ENCODE peak calls at places on chromosome 1, in four cellular contexts. F is left lung, X is trophoblast cell, A is mammary epithelial cell. B is an unnamed sample.

GRCh38 chr1:98410082-98410481 is 251.4 kb upstream of the SNX7 start:
- DNase-seq in A (no peak), X (no peak), F (no peak), B (no peak)

GRCh38 chr1:157403203-157403602 is 149.1 kb downstream of the FCRL5 start:
- DNase-seq in F (no peak), A (peak; percentile 23), X (no peak), B (peak; percentile 18)

GRCh38 chr1:29324771-29325351 is 88.5 kb downstream of the PTPRU start:
- DNase-seq in A (no peak), X (no peak), F (no peak), B (peak; percentile 46)

GRCh38 chr1:9115656-9116205 is 13.2 kb downstream of the GPR157 start:
- DNase-seq in F (no peak), X (no peak), A (no peak), B (no peak)

GRCh38 chr1:94299627-94300552 is 62.5 kb upstream of the ARHGAP29 start:
- DNase-seq in F (no peak), A (peak; percentile 96), X (peak; percentile 81), B (peak; percentile 95)

GRCh38 chr1:245598524-245599310 is 443.9 kb downstream of the KIF26B start:
- DNase-seq in X (no peak), F (no peak), A (no peak), B (no peak)

GRCh38 chr1:36137776-36138175 is 11.5 kb downstream of the TRAPPC3 start:
- DNase-seq in A (no peak), X (no peak), F (no peak), B (no peak)

GRCh38 chr1:46442317-46443161 is 47.1 kb upstream of the DMBX1 start:
- DNase-seq in X (peak; percentile 83), A (peak; percentile 71), F (peak; percentile 66), B (peak; percentile 53)

GRCh38 chr1:247646867-247647266 is 32.7 kb downstream of the OR13G1 start:
- DNase-seq in X (no peak), F (no peak), A (no peak), B (no peak)

GRCh38 chr1:95286479-95286878 is 52.5 kb downstream of the RWDD3 start:
- DNase-seq in F (no peak), A (no peak), X (no peak), B (peak; percentile 7)

GRCh38 chr1:46183926-46184557 is 7.8 kb upstream of the P3R3URF start:
- DNase-seq in X (peak; percentile 10), F (no peak), A (no peak), B (no peak)

GRCh38 chr1:17065667-17066066 is 11.8 kb upstream of the SDHB start:
- DNase-seq in A (no peak), F (no peak), X (no peak), B (no peak)

GRCh38 chr1:48069662-48070432 is 72.7 kb upstream of the TRABD2B start:
- DNase-seq in X (no peak), F (no peak), A (no peak), B (no peak)

GRCh38 chr1:246566808-246567154 is 525 bp downstream of the CNST start:
- DNase-seq in X (no peak), F (no peak), A (no peak), B (no peak)

DNA sequence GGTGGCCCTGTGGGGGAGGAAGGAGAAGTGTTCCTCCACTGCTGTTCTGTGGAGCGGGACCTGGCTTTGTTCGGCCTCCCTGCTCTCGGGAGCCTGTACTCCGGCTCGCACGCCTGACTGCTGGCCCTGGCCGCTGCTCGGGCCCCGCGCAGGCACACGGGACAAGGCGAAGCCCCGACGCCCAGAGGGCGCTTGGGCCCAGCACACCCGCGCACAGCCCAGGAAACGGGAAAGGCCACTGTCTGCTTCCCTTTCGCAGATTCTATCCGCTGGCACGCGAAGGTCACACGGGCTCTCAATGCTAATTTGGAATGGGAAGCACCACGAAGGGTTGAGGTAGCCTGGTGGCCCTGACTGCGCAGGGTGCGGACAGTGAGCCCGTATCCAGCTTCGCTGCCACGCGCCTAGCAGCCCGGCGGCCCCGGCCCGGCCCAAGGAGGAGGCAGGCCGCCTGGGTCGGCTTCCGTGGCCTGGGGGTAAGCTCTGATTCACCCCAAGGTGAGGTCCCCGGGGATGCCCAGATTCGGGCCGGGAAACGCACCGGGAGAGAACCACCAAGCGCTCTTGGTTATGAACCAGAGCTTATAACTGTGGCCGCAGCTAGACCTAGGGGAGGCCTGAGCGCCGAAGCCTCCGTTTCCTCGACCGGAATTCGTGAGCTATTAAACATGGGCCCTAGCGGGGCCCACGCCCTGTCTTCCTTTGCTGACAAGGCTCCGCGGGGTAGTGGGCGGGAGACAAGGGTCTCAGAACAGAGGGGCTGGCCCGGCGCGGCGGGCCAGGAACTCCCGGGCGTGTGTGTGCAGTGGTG is 19.7 kb upstream of the TBX15 start:
- DNase-seq in F (no peak), X (no peak), A (no peak), B (no peak)
- H3K27me3 ChIP-seq in F (peaks cover 80% of the 10 kb centered on the region), X (peaks cover 38% of the 10 kb centered on the region), A (peaks cover 12% of the 10 kb centered on the region), B (peaks cover 95% of the 10 kb centered on the region)

GRCh38 chr1:119762953-119763352 is 5.8 kb downstream of the HMGCS2 start:
- DNase-seq in F (no peak), X (no peak), A (no peak), B (no peak)

GRCh38 chr1:119768778-119769177 is at the start of gene HMGCS2:
- DNase-seq in F (no peak), A (no peak), X (no peak), B (no peak)

GRCh38 chr1:119764220-119764619 is 4.5 kb downstream of the HMGCS2 start:
- DNase-seq in X (no peak), A (no peak), F (no peak), B (no peak)

GRCh38 chr1:119767486-119767885 is 1.2 kb downstream of the HMGCS2 start:
- DNase-seq in A (no peak), F (no peak), X (no peak), B (no peak)

DNA sequence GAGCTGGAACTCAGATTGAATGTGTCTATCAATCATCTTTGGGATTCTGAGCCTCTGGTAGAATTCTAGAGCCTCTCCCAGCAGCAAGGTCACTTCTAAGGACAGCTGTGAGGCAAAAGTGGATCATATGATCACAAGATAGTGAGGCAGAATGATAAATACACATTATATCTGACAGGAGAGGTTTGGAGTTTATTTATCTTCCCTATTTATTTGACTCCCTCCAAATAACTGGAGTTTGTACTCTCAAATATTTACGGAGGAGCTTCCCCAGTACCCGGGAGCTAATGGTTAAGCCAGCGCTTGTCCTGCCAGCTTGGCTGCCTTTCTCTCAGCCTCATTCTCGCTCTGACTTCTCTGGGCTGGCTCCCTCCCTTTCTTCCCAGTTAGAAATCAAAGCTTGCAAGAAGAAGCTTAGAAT is 2.3 kb downstream of the HMGCS2 start:
- DNase-seq in X (no peak), A (no peak), F (no peak), B (no peak)
- H3K27ac ChIP-seq in X (no peak overlapping the region), A (no peak overlapping the region), F (no peak overlapping the region), B (no peak overlapping the region)

DNA sequence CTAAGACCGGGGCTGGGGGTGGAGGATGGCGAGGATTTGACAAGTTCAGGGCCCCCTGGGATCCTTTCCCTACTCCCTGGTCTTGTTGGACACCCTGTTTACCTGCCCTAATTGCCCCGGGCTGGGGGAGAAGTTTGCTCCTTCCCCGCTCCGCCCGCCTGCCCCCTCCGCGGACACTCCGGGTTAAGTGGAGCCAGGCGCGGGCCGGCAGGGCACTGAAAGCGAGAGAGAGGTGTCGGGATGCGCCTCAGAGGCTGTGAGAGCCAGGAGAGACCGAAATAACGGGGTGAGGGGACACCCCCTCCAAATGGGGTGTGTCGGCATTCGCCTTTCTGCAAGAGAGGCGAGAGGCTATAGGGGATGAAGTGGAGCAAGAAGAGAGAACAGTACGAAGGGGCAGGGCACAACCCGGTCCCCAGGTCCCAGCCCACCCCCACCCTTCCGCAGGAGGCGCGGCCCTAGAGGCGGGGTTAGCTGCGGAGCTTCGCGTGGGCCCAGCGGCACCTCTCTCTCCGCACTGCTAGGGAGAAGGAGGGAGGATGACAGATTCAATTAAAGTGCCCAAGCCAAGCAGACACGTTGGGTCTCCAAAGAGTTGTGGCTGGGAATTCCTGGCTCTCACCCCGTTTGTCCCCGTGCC is 3.8 kb downstream of the EFNA3 start:
- DNase-seq in A (no peak), F (no peak), X (no peak), B (no peak)
- H3K4me1 ChIP-seq in A (peaks cover 71% of the 10 kb centered on the region), F (peaks cover 75% of the 10 kb centered on the region), X (peaks cover 41% of the 10 kb centered on the region), B (peaks cover 6% of the 10 kb centered on the region)

DNA sequence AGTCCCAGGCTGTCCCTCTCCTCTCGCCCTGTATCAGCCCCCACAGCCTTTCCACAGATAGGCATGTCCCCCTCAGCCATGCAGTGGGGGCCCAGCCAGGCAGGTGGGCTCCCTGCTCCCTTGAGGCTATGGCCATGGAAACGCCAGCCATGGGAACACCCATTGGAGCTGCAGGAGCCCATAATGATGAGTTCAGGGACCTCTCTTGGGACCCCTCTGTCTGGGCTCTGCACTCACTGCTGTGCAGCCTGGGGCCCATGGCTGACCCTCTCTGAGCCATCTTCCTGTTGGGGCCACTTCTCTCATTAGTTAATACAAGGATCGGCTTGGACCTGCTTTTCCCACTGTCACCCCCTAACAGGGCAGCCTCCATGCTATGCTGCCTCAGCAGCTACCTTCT is 33.2 kb downstream of the WNT3A start:
- DNase-seq in A (no peak), F (no peak), X (no peak), B (no peak)
- H3K27me3 ChIP-seq in A (peaks cover 15% of the 10 kb centered on the region), F (peaks cover 58% of the 10 kb centered on the region), X (peaks cover 24% of the 10 kb centered on the region), B (peaks cover 59% of the 10 kb centered on the region)

DNA sequence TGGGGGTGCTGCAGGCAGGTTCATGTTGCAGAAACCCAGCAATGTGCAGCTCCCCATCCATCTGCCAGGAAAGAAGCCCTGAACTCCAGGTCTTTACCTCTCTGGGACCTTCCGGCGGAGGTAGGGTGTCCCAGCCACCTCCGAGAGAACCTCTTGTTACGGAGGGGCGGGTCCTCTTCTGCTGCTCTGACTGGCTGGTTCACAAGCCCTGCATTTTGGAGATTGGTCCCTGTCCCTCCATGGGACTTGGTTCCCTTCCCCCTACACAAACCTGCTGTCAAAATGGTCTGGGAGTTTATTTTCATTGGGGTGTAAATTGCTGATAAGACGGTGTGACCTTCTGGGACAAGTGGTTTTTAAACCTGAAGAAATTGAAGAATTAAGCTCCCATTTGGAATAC is 8.0 kb upstream of the CELSR2 start:
- DNase-seq in X (no peak), F (no peak), A (no peak), B (no peak)
- H3K27ac ChIP-seq in X (no peak overlapping the region), F (no peak overlapping the region), A (no peak overlapping the region), B (peak overlapping the region; percentile 98)

DNA sequence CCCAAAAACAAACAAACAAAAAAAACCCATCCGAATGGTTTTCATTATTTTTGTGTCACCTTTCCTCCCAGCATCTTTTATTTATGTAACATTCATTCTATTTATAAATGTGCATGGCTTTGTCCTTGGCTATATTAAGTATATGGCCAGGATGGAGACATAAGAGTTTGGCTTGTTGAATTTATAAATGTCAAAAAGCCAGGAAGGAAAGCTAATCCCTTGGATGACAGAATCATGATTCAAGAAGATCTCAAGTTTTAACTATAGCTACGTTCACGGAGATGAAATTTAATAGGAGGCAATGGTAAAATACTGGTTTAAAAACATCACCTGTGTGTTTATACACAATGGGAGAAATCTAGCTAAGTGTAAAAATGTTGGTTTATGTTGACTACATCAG is 5.0 kb downstream of the CEP170 start:
- DNase-seq in F (no peak), X (no peak), A (no peak), B (no peak)
- H3K4me1 ChIP-seq in F (peaks cover 67% of the 10 kb centered on the region), X (no peaks in the 10 kb centered on the region), A (peaks cover 7% of the 10 kb centered on the region), B (peaks cover 30% of the 10 kb centered on the region)

B was measured in foreskin keratinocyte.